ENCODE peak calls at places on chromosome 18, in six cellular contexts. Z is ELF-1; X is effector CD8-positive, alpha-beta T cell; F is GM03348; Y is endothelial cell; L is stimulated activated CD4-positive, alpha-beta T cell treated with anti-CD3 and anti-CD28 coated beads, Interleukin-4, amount 100 ng/mL, for 24 hours. P is an unnamed sample.

GRCh38 chr18:51897884-51898283 is 442.1 kb upstream of the DCC start:
- DNase-seq in Z (no peak), X (no peak), F (no peak), Y (no peak), L (no peak), P (no peak)

GRCh38 chr18:48216639-48217280 is 192.4 kb downstream of the ZBTB7C start:
- DNase-seq in Z (no peak), X (no peak), F (no peak), Y (no peak), L (no peak), P (no peak)

GRCh38 chr18:49591775-49592174 is 29.9 kb downstream of the LIPG start:
- DNase-seq in Z (no peak), X (no peak), F (no peak), Y (no peak), L (no peak), P (no peak)

GRCh38 chr18:189254-189653 is 30.9 kb downstream of the USP14 start:
- DNase-seq in Z (no peak), X (no peak), F (no peak), Y (no peak), L (no peak), P (no peak)

GRCh38 chr18:9204659-9205058 is 68.1 kb downstream of the ANKRD12 start:
- DNase-seq in Z (no peak), X (no peak), F (no peak), Y (no peak), L (no peak), P (no peak)

GRCh38 chr18:72868666-72869661 is 1.2 kb upstream of the NETO1 start:
- DNase-seq in Z (peak), X (no peak), F (peak), Y (peak), L (no peak), P (no peak)

GRCh38 chr18:26854292-26854881 is 11.1 kb downstream of the AQP4 start:
- DNase-seq in Z (peak), X (no peak), F (no peak), Y (no peak), L (no peak), P (no peak)

GRCh38 chr18:25737710-25738251 is 352.6 kb downstream of the SS18 start:
- DNase-seq in Z (no peak), X (no peak), F (peak), Y (no peak), L (no peak), P (peak)

GRCh38 chr18:23718243-23718720 is 29.0 kb downstream of the LAMA3 start:
- DNase-seq in Z (no peak), X (no peak), F (peak), Y (no peak), L (no peak), P (no peak)

GRCh38 chr18:830315-830901 is 18.4 kb upstream of the YES1 start:
- DNase-seq in Z (peak), X (peak), F (peak), Y (peak), L (peak), P (no peak)

GRCh38 chr18:31386683-31387082 is 10.1 kb downstream of the DSG4 start:
- DNase-seq in Z (no peak), X (no peak), F (no peak), Y (no peak), L (no peak), P (peak)

GRCh38 chr18:40094441-40094840 is 1860.6 kb upstream of the PIK3C3 start:
- DNase-seq in Z (no peak), X (no peak), F (no peak), Y (no peak), L (no peak), P (no peak)

GRCh38 chr18:37471619-37472018 is 94.0 kb downstream of the CELF4 start:
- DNase-seq in Z (peak), X (no peak), F (no peak), Y (no peak), L (no peak), P (no peak)

GRCh38 chr18:50401888-50402287 is 27.0 kb downstream of the SKA1 start:
- DNase-seq in Z (peak), X (no peak), F (peak), Y (no peak), L (no peak), P (no peak)

GRCh38 chr18:8858888-8859511 is 153.6 kb downstream of the MTCL1 start:
- DNase-seq in Z (no peak), X (no peak), F (peak), Y (no peak), L (no peak), P (peak)

GRCh38 chr18:49021433-49022129 is 70.8 kb upstream of the SMAD7 start:
- DNase-seq in Z (peak), X (no peak), F (no peak), Y (peak), L (peak), P (no peak)

GRCh38 chr18:62200121-62200914 is 13.3 kb downstream of the RELCH start:
- DNase-seq in Z (no peak), X (no peak), F (no peak), Y (no peak), L (no peak), P (no peak)

GRCh38 chr18:5469340-5469739 is 74.5 kb downstream of the EPB41L3 start:
- DNase-seq in Z (no peak), X (no peak), F (no peak), Y (no peak), L (no peak), P (no peak)

GRCh38 chr18:76265375-76266225 is 229.4 kb downstream of the ZNF516 start:
- DNase-seq in Z (no peak), X (no peak), F (peak), Y (no peak), L (no peak), P (peak)

GRCh38 chr18:45049548-45050307 is 369.0 kb downstream of the SETBP1 start:
- DNase-seq in Z (no peak), X (no peak), F (peak), Y (no peak), L (no peak), P (no peak)

GRCh38 chr18:79887181-79888000 is 64.1 kb downstream of the SLC66A2 start:
- DNase-seq in Z (no peak), X (no peak), F (no peak), Y (no peak), L (no peak), P (no peak)

GRCh38 chr18:64097497-64097896 is 51.4 kb downstream of the LINC00305 start:
- DNase-seq in Z (no peak), X (no peak), F (no peak), Y (no peak), L (no peak), P (no peak)

GRCh38 chr18:34976899-34977786 is 64.1 kb upstream of the MAPRE2 start:
- DNase-seq in Z (peak), X (peak), F (peak), Y (peak), L (peak), P (no peak)

GRCh38 chr18:79818631-79819030 is 20.9 kb downstream of the KCNG2 start:
- DNase-seq in Z (no peak), X (no peak), F (no peak), Y (no peak), L (no peak), P (no peak)

GRCh38 chr18:40524881-40525280 is 1430.2 kb upstream of the PIK3C3 start:
- DNase-seq in Z (no peak), X (no peak), F (no peak), Y (no peak), L (no peak), P (no peak)

GRCh38 chr18:26051845-26052244 is 38.6 kb downstream of the SS18 start:
- DNase-seq in Z (no peak), X (no peak), F (no peak), Y (no peak), L (no peak), P (no peak)

GRCh38 chr18:34821669-34822210 is 111.6 kb downstream of the DTNA start:
- DNase-seq in Z (peak), X (no peak), F (no peak), Y (no peak), L (no peak), P (no peak)

GRCh38 chr18:30439174-30439573 is 603.4 kb downstream of the DSC3 start:
- DNase-seq in Z (no peak), X (no peak), F (no peak), Y (no peak), L (no peak), P (no peak)

GRCh38 chr18:6194640-6195039 is 220.1 kb downstream of the L3MBTL4 start:
- DNase-seq in Z (no peak), X (no peak), F (no peak), Y (no peak), L (no peak), P (no peak)

GRCh38 chr18:73891572-73892421 is 255.8 kb downstream of the FBXO15 start:
- DNase-seq in Z (peak), X (no peak), F (no peak), Y (peak), L (no peak), P (no peak)

GRCh38 chr18:78293516-78293915 is 686.1 kb upstream of the SALL3 start:
- DNase-seq in Z (peak), X (no peak), F (no peak), Y (no peak), L (no peak), P (no peak)

GRCh38 chr18:44592639-44593038 is 88.0 kb upstream of the SETBP1 start:
- DNase-seq in Z (peak), X (no peak), F (no peak), Y (no peak), L (no peak), P (no peak)

GRCh38 chr18:59085797-59086196 is 53.9 kb upstream of the SEC11C start:
- DNase-seq in Z (no peak), X (no peak), F (peak), Y (no peak), L (no peak), P (peak)

GRCh38 chr18:68489018-68489792 is 225.7 kb downstream of the TMX3 start:
- DNase-seq in Z (peak), X (no peak), F (no peak), Y (no peak), L (no peak), P (no peak)

GRCh38 chr18:73979742-73980141 is 167.9 kb downstream of the FBXO15 start:
- DNase-seq in Z (no peak), X (no peak), F (no peak), Y (no peak), L (no peak), P (no peak)

GRCh38 chr18:74498712-74499629 is 2.8 kb downstream of the CNDP2 start:
- DNase-seq in Z (no peak), X (peak), F (no peak), Y (no peak), L (peak), P (no peak)

GRCh38 chr18:36752929-36753865 is 75.6 kb downstream of the TPGS2 start:
- DNase-seq in Z (no peak), X (no peak), F (no peak), Y (no peak), L (no peak), P (no peak)